ENCODE peak calls at places on chromosomes 16 and 17, in eight cellular contexts. One of them, this sample, is unnamed.

GRCh38 chr17:79220715-79221291 is 146.2 kb downstream of the ENGASE start:
- DNase-seq in RWPE1: no peak
- DNase-seq in WTC11: peak
- DNase-seq in left ventricle myocardium inferior: no peak
- DNase-seq in fibroblast of lung: no peak
- DNase-seq in Calu3: no peak
- DNase-seq in GM10248: no peak
- DNase-seq in psoas muscle: no peak
- DNase-seq in this sample: no peak

GRCh38 chr16:6153901-6154300 is 1056.3 kb upstream of the EEF2KMT start:
- DNase-seq in RWPE1: no peak
- DNase-seq in psoas muscle: no peak
- DNase-seq in Calu3: no peak
- DNase-seq in WTC11: no peak
- DNase-seq in fibroblast of lung: peak
- DNase-seq in left ventricle myocardium inferior: no peak
- DNase-seq in GM10248: no peak
- DNase-seq in this sample: no peak

GRCh38 chr17:39223907-39224777 is 1.6 kb downstream of the STAC2 start:
- DNase-seq in Calu3: no peak
- DNase-seq in WTC11: no peak
- DNase-seq in RWPE1: no peak
- DNase-seq in left ventricle myocardium inferior: no peak
- DNase-seq in fibroblast of lung: no peak
- DNase-seq in psoas muscle: no peak
- DNase-seq in GM10248: no peak
- DNase-seq in this sample: no peak

GRCh38 chr17:36992701-36993100 is 43.9 kb downstream of the AATF start:
- DNase-seq in RWPE1: no peak
- DNase-seq in fibroblast of lung: no peak
- DNase-seq in Calu3: peak
- DNase-seq in GM10248: no peak
- DNase-seq in left ventricle myocardium inferior: no peak
- DNase-seq in WTC11: no peak
- DNase-seq in psoas muscle: no peak
- DNase-seq in this sample: no peak

GRCh38 chr16:89534147-89534788 is 26.1 kb downstream of the SPG7 start:
- DNase-seq in psoas muscle: no peak
- DNase-seq in fibroblast of lung: no peak
- DNase-seq in WTC11: no peak
- DNase-seq in RWPE1: no peak
- DNase-seq in left ventricle myocardium inferior: no peak
- DNase-seq in GM10248: no peak
- DNase-seq in Calu3: no peak
- DNase-seq in this sample: no peak

GRCh38 chr17:13601776-13602551 is at the start of gene HS3ST3A1:
- DNase-seq in left ventricle myocardium inferior: peak
- DNase-seq in GM10248: no peak
- DNase-seq in psoas muscle: peak
- DNase-seq in Calu3: peak
- DNase-seq in RWPE1: peak
- DNase-seq in WTC11: peak
- DNase-seq in fibroblast of lung: peak
- DNase-seq in this sample: no peak

GRCh38 chr16:4321286-4322120 is 5.6 kb downstream of the GLIS2 start:
- DNase-seq in psoas muscle: no peak
- DNase-seq in fibroblast of lung: no peak
- DNase-seq in GM10248: no peak
- DNase-seq in WTC11: no peak
- DNase-seq in Calu3: no peak
- DNase-seq in RWPE1: no peak
- DNase-seq in left ventricle myocardium inferior: no peak
- DNase-seq in this sample: no peak

GRCh38 chr17:7001562-7001961 is 5.7 kb downstream of the ALOX12 start:
- DNase-seq in WTC11: peak
- DNase-seq in fibroblast of lung: no peak
- DNase-seq in psoas muscle: no peak
- DNase-seq in RWPE1: no peak
- DNase-seq in GM10248: no peak
- DNase-seq in left ventricle myocardium inferior: no peak
- DNase-seq in Calu3: peak
- DNase-seq in this sample: no peak

GRCh38 chr17:37265446-37266173 is 110.2 kb upstream of the C17orf78 start:
- DNase-seq in fibroblast of lung: no peak
- DNase-seq in psoas muscle: no peak
- DNase-seq in left ventricle myocardium inferior: no peak
- DNase-seq in GM10248: no peak
- DNase-seq in WTC11: no peak
- DNase-seq in RWPE1: no peak
- DNase-seq in Calu3: no peak
- DNase-seq in this sample: no peak

GRCh38 chr16:85569615-85570212 is 43.4 kb upstream of the GSE1 start:
- DNase-seq in fibroblast of lung: peak
- DNase-seq in psoas muscle: no peak
- DNase-seq in Calu3: no peak
- DNase-seq in GM10248: peak
- DNase-seq in left ventricle myocardium inferior: no peak
- DNase-seq in WTC11: no peak
- DNase-seq in RWPE1: no peak
- DNase-seq in this sample: peak

GRCh38 chr16:67910162-67910561 is 17.1 kb downstream of the PSKH1 start:
- DNase-seq in psoas muscle: no peak
- DNase-seq in WTC11: no peak
- DNase-seq in Calu3: no peak
- DNase-seq in RWPE1: no peak
- DNase-seq in left ventricle myocardium inferior: no peak
- DNase-seq in fibroblast of lung: peak
- DNase-seq in GM10248: no peak
- DNase-seq in this sample: no peak

GRCh38 chr17:9174779-9175574 is 153.7 kb downstream of the NTN1 start:
- DNase-seq in left ventricle myocardium inferior: peak
- DNase-seq in RWPE1: no peak
- DNase-seq in WTC11: no peak
- DNase-seq in GM10248: no peak
- DNase-seq in psoas muscle: no peak
- DNase-seq in Calu3: no peak
- DNase-seq in fibroblast of lung: no peak
- DNase-seq in this sample: no peak

GRCh38 chr17:17109896-17110295 is 67.6 kb downstream of the MPRIP start:
- DNase-seq in left ventricle myocardium inferior: no peak
- DNase-seq in fibroblast of lung: no peak
- DNase-seq in GM10248: no peak
- DNase-seq in RWPE1: peak
- DNase-seq in WTC11: no peak
- DNase-seq in psoas muscle: no peak
- DNase-seq in Calu3: peak
- DNase-seq in this sample: no peak

GRCh38 chr17:10265100-10265810 is 66.8 kb upstream of the GAS7 start:
- DNase-seq in WTC11: no peak
- DNase-seq in GM10248: peak
- DNase-seq in left ventricle myocardium inferior: no peak
- DNase-seq in RWPE1: no peak
- DNase-seq in fibroblast of lung: peak
- DNase-seq in psoas muscle: no peak
- DNase-seq in Calu3: no peak
- DNase-seq in this sample: peak

GRCh38 chr17:9729034-9729650 is 62.2 kb downstream of the DHRS7C start:
- DNase-seq in RWPE1: peak
- DNase-seq in WTC11: no peak
- DNase-seq in left ventricle myocardium inferior: no peak
- DNase-seq in fibroblast of lung: peak
- DNase-seq in psoas muscle: no peak
- DNase-seq in GM10248: peak
- DNase-seq in Calu3: peak
- DNase-seq in this sample: peak

DNA sequence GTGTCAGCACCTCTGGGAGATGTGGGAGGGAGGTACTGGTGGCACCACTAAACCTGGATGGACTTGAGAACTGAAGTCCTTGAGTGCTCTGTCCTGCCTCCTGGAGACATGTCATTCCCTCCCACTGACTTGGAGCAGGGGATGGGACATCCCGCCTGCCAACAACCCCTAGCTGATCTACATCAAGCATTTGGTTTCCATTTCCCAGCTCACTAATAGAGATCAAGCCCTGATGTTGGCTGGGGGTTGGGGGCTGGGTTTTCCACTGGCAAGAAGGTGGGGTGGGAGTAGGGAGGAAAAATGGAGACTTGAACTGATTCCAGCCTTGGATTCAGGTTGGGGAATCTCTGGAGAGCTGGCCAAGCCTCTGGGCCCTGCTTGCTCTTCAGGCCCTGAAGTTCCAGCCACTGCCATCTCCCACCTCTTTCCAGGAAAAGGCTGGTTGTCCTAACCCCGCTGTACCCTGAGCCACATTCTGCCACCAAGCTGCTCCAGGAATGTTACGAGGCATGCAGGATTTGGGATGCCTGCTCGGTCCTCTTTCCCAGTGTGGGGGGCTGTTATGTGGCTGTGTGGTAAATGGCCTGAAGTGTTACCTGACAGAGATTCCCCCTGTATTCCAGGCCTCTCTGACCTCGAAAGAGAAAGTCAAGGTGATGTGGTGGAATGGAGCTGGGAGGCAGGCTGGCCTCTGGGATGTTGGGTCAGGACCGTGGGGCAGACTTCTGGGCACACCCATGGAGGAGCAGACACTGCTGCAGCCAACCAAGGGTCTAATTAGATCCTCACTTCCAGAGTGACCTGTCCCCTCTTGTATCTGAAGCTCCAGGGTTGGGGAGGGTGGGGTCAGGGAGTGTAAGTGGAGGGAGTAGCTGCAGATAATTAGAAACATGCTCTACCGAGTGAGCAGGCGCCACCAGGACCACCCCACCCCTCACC is 16.7 kb downstream of the IGFBP4 start:
- DNase-seq in psoas muscle: no peak
- DNase-seq in RWPE1: no peak
- DNase-seq in WTC11: no peak
- DNase-seq in GM10248: no peak
- DNase-seq in left ventricle myocardium inferior: no peak
- DNase-seq in fibroblast of lung: no peak
- DNase-seq in Calu3: peak
- DNase-seq in this sample: no peak
- TF ChIP-seq CTCF in psoas muscle: no peak
- TF ChIP-seq CTCF in RWPE1: no peak
- TF ChIP-seq CTCF in WTC11: no peak
- TF ChIP-seq CTCF in GM10248: no peak
- TF ChIP-seq CTCF in left ventricle myocardium inferior: no peak
- TF ChIP-seq CTCF in fibroblast of lung: no peak
- TF ChIP-seq CTCF in Calu3: no peak
- TF ChIP-seq CTCF in this sample: no peak

GRCh38 chr17:35170968-35171771 is 23.0 kb downstream of the SLC35G3 start:
- DNase-seq in GM10248: peak
- DNase-seq in Calu3: no peak
- DNase-seq in RWPE1: peak
- DNase-seq in left ventricle myocardium inferior: no peak
- DNase-seq in psoas muscle: no peak
- DNase-seq in fibroblast of lung: no peak
- DNase-seq in WTC11: no peak
- DNase-seq in this sample: peak
- TF ChIP-seq CTCF in GM10248: peak
- TF ChIP-seq CTCF in Calu3: no peak
- TF ChIP-seq CTCF in RWPE1: peak
- TF ChIP-seq CTCF in left ventricle myocardium inferior: peak
- TF ChIP-seq CTCF in psoas muscle: no peak
- TF ChIP-seq CTCF in fibroblast of lung: peak
- TF ChIP-seq CTCF in WTC11: no peak
- TF ChIP-seq CTCF in this sample: peak

GRCh38 chr17:18195246-18195645 is 11.6 kb downstream of the ALKBH5 start:
- DNase-seq in GM10248: no peak
- DNase-seq in fibroblast of lung: no peak
- DNase-seq in WTC11: no peak
- DNase-seq in Calu3: no peak
- DNase-seq in left ventricle myocardium inferior: no peak
- DNase-seq in RWPE1: no peak
- DNase-seq in psoas muscle: no peak
- DNase-seq in this sample: no peak
- TF ChIP-seq CTCF in GM10248: no peak
- TF ChIP-seq CTCF in fibroblast of lung: no peak
- TF ChIP-seq CTCF in WTC11: no peak
- TF ChIP-seq CTCF in Calu3: no peak
- TF ChIP-seq CTCF in left ventricle myocardium inferior: no peak
- TF ChIP-seq CTCF in RWPE1: no peak
- TF ChIP-seq CTCF in psoas muscle: no peak
- TF ChIP-seq CTCF in this sample: no peak

DNA sequence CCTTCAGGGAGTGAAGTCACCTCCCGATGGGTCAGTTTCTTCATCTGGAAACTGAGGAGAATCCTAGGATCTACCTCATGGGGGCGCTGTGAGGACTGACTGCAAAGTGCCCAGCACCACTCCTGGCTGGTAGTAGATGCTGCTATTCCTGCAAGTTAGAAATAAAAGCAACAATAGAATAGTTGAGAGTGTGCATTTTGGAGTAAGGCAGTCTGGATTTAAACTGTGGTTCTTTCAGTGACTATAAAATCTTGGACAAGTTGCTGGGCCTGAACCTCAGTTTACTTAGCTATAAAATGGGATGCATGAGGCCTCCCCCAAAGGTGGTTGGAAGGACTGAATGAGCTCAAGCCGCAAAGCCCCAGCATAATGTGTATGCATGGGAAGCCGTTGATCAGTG is 70.6 kb downstream of the CYB5B start:
- DNase-seq in GM10248: peak
- DNase-seq in left ventricle myocardium inferior: no peak
- DNase-seq in psoas muscle: no peak
- DNase-seq in Calu3: peak
- DNase-seq in RWPE1: no peak
- DNase-seq in WTC11: peak
- DNase-seq in fibroblast of lung: no peak
- DNase-seq in this sample: peak
- TF ChIP-seq CTCF in GM10248: peak
- TF ChIP-seq CTCF in left ventricle myocardium inferior: peak
- TF ChIP-seq CTCF in psoas muscle: no peak
- TF ChIP-seq CTCF in Calu3: peak
- TF ChIP-seq CTCF in RWPE1: no peak
- TF ChIP-seq CTCF in WTC11: peak
- TF ChIP-seq CTCF in fibroblast of lung: no peak
- TF ChIP-seq CTCF in this sample: peak

DNA sequence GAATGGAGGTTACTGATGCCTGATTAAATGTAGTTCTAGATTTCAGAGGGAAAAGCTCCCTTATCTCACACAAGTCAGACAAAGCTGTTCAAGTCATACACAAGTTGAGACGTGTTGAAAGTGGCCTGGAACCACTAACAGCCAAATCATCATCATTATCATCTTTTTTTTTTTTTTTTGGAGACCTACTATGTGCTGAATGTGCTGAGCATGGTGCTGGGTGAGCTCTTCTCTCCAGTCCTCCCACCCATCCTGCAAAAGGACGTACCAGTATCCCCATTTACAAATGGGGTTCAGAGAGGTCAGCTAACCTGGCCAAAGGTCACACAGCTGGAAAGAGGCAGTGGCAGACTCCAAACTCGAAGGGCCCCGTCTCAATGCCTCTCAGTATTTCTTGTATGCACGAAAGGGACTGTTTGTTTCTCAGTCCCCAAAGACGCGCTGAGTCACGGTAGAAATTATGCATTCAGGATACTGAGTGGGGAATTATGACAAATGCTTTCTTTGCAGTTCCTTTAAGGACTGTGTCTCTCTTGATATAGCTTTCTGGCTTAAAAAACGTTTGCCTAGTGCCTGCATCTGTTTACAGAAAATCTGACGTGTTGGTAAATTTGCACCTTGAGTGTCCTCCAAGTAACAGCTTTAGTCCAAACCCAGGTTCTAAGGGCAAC is 235.5 kb downstream of the XYLT1 start:
- DNase-seq in GM10248: no peak
- DNase-seq in fibroblast of lung: no peak
- DNase-seq in Calu3: no peak
- DNase-seq in left ventricle myocardium inferior: no peak
- DNase-seq in WTC11: no peak
- DNase-seq in psoas muscle: no peak
- DNase-seq in RWPE1: no peak
- DNase-seq in this sample: no peak
- TF ChIP-seq CTCF in GM10248: no peak
- TF ChIP-seq CTCF in fibroblast of lung: no peak
- TF ChIP-seq CTCF in Calu3: no peak
- TF ChIP-seq CTCF in left ventricle myocardium inferior: no peak
- TF ChIP-seq CTCF in WTC11: no peak
- TF ChIP-seq CTCF in psoas muscle: no peak
- TF ChIP-seq CTCF in RWPE1: no peak
- TF ChIP-seq CTCF in this sample: no peak